ENCODE peak calls at places on chromosome 2, in four cellular contexts. One of them, this sample, is unnamed.

GRCh38 chr2:46487667-46488333 is 8.4 kb downstream of the TMEM247 start:
- DNase-seq in OCI-LY7: no peak
- DNase-seq in COR-L47: no peak
- DNase-seq in HFF-Myc: peak
- DNase-seq in this sample: no peak

GRCh38 chr2:67295406-67295805 is 101.7 kb upstream of the ETAA1 start:
- DNase-seq in OCI-LY7: no peak
- DNase-seq in COR-L47: no peak
- DNase-seq in HFF-Myc: no peak
- DNase-seq in this sample: no peak

GRCh38 chr2:149068996-149069888 is 30.7 kb downstream of the LYPD6B start:
- DNase-seq in OCI-LY7: no peak
- DNase-seq in COR-L47: no peak
- DNase-seq in HFF-Myc: no peak
- DNase-seq in this sample: no peak

GRCh38 chr2:121363632-121364420 is 78.8 kb upstream of the TFCP2L1 start:
- DNase-seq in OCI-LY7: no peak
- DNase-seq in COR-L47: no peak
- DNase-seq in HFF-Myc: no peak
- DNase-seq in this sample: no peak

GRCh38 chr2:148642112-148642744 is 2.3 kb upstream of the EPC2 start:
- DNase-seq in OCI-LY7: no peak
- DNase-seq in COR-L47: no peak
- DNase-seq in HFF-Myc: no peak
- DNase-seq in this sample: no peak

GRCh38 chr2:72911256-72911655 is 6.1 kb upstream of the EMX1 start:
- DNase-seq in OCI-LY7: no peak
- DNase-seq in COR-L47: no peak
- DNase-seq in HFF-Myc: no peak
- DNase-seq in this sample: no peak

GRCh38 chr2:177929662-177930522 is 142.7 kb downstream of the PDE11A start:
- DNase-seq in OCI-LY7: no peak
- DNase-seq in COR-L47: peak
- DNase-seq in HFF-Myc: no peak
- DNase-seq in this sample: no peak

GRCh38 chr2:61620244-61621159 is 82.3 kb upstream of the XPO1 start:
- DNase-seq in OCI-LY7: no peak
- DNase-seq in COR-L47: no peak
- DNase-seq in HFF-Myc: peak
- DNase-seq in this sample: no peak

GRCh38 chr2:83705146-83705545 is 753.9 kb downstream of the SUCLG1 start:
- DNase-seq in OCI-LY7: no peak
- DNase-seq in COR-L47: no peak
- DNase-seq in HFF-Myc: no peak
- DNase-seq in this sample: no peak